ENCODE peak calls at places on chromosomes 12 and 14, in eight cellular contexts. G is body of pancreas, Q is psoas muscle, O is GM23338, E is pancreas, F is fibroblast of mammary gland, J is dorsolateral prefrontal cortex, W is prostate gland. U is an unnamed sample.

GRCh38 chr12:58651850-58652249 is 268.5 kb downstream of the LRIG3 start:
- DNase-seq in G (no peak), Q (no peak), O (no peak), E (no peak), F (no peak), J (no peak), W (no peak), U (no peak)

GRCh38 chr12:108879615-108880254 is at the start of gene DAO:
- DNase-seq in G (no peak), Q (no peak), O (no peak), E (no peak), F (no peak), J (no peak), W (no peak), U (no peak)

GRCh38 chr14:37497422-37497821 is 97.6 kb downstream of the FOXA1 start:
- DNase-seq in G (no peak), Q (no peak), O (no peak), E (no peak), F (no peak), J (no peak), W (no peak), U (no peak)

GRCh38 chr12:66921151-66921550 is 242.3 kb upstream of the GRIP1 start:
- DNase-seq in G (no peak), Q (no peak), O (no peak), E (no peak), F (no peak), J (no peak), W (peak), U (no peak)

GRCh38 chr12:85568395-85569103 is 267.7 kb downstream of the RASSF9 start:
- DNase-seq in G (no peak), Q (no peak), O (no peak), E (no peak), F (no peak), J (no peak), W (no peak), U (no peak)

GRCh38 chr12:55797068-55797467 is 20.5 kb downstream of the SARNP start:
- DNase-seq in G (no peak), Q (no peak), O (peak), E (no peak), F (peak), J (no peak), W (peak), U (no peak)

GRCh38 chr14:59098377-59098776 is 90.1 kb upstream of the DAAM1 start:
- DNase-seq in G (no peak), Q (no peak), O (no peak), E (no peak), F (peak), J (no peak), W (no peak), U (no peak)

GRCh38 chr12:104465379-104465778 is 8.6 kb downstream of the CHST11 start:
- DNase-seq in G (no peak), Q (no peak), O (no peak), E (no peak), F (no peak), J (no peak), W (no peak), U (no peak)

GRCh38 chr12:27534060-27534764 is 10.2 kb downstream of the PPFIBP1 start:
- DNase-seq in G (no peak), Q (no peak), O (no peak), E (no peak), F (no peak), J (no peak), W (no peak), U (no peak)

GRCh38 chr12:57242691-57243454 is 8.1 kb downstream of the STAC3 start:
- DNase-seq in G (peak), Q (peak), O (peak), E (peak), F (no peak), J (no peak), W (no peak), U (no peak)

GRCh38 chr12:87332987-87333761 is 696.0 kb downstream of the C12orf50 start:
- DNase-seq in G (no peak), Q (no peak), O (no peak), E (no peak), F (no peak), J (no peak), W (no peak), U (no peak)

GRCh38 chr12:12081836-12082497 is 11.2 kb downstream of the BCL2L14 start:
- DNase-seq in G (no peak), Q (no peak), O (peak), E (no peak), F (peak), J (no peak), W (no peak), U (no peak)

GRCh38 chr14:51491036-51491545 is 160.6 kb upstream of the FRMD6 start:
- DNase-seq in G (no peak), Q (no peak), O (no peak), E (no peak), F (no peak), J (no peak), W (no peak), U (no peak)

GRCh38 chr14:24721772-24722171 is 87.8 kb upstream of the GZMB start:
- DNase-seq in G (no peak), Q (no peak), O (no peak), E (no peak), F (peak), J (no peak), W (no peak), U (no peak)

GRCh38 chr12:76530531-76530930 is 29.0 kb downstream of the OSBPL8 start:
- DNase-seq in G (no peak), Q (no peak), O (no peak), E (no peak), F (no peak), J (no peak), W (no peak), U (no peak)

GRCh38 chr12:76529226-76529918 is 30.2 kb downstream of the OSBPL8 start:
- DNase-seq in G (no peak), Q (no peak), O (no peak), E (no peak), F (peak), J (no peak), W (no peak), U (no peak)

GRCh38 chr12:76532520-76532919 is 27.1 kb downstream of the OSBPL8 start:
- DNase-seq in G (no peak), Q (no peak), O (no peak), E (no peak), F (no peak), J (no peak), W (no peak), U (no peak)

GRCh38 chr12:76533331-76533730 is 26.2 kb downstream of the OSBPL8 start:
- DNase-seq in G (no peak), Q (no peak), O (no peak), E (no peak), F (no peak), J (no peak), W (no peak), U (no peak)

DNA sequence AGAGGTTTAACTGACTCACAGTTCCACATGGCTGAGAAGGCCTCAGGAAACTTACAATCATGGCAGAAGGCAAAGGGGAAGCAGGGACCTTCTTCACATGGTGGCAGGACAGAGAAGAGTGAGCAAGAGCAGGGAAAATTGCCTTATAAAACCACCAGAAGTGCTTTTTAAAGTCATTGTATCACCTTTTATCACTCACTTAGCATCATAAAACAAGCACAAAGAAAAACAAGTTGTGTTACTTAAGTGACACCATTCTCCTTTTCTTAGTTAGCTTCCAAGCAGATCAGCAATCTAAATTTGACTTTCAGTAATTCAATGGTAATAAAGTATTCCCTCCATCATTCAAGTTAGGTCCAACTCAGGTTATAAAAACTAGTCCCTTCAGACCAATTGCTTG is 28.5 kb downstream of the OSBPL8 start:
- DNase-seq in G (no peak), Q (no peak), O (no peak), E (no peak), F (no peak), J (no peak), W (no peak), U (no peak)
- TF ChIP-seq CTCF in G (no peak), Q (no peak), O (no peak), E (no peak), F (no peak), J (no peak), W (no peak), U (no peak)

DNA sequence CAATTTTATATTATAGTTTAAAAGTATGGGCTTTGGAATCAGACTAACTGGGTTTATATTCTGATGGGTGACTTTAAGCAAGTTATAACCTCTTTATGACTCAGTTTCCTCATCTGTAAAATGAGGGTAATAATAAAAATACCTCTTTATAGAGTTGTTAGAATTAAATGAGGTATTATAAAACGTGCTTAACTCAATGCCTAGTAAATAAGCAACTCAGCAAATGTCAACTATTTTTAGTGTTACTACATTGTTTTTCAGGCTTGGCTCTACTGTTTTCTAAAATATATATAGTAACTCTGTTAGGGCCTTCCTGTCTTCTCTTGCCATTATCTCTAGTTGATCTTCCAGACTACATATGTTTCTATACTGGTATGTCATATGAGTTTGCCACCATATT is 20.5 kb downstream of the VEZT start:
- DNase-seq in G (no peak), Q (no peak), O (no peak), E (no peak), F (no peak), J (no peak), W (no peak), U (no peak)
- TF ChIP-seq CTCF in G (no peak), Q (no peak), O (no peak), E (no peak), F (no peak), J (no peak), W (no peak), U (no peak)

DNA sequence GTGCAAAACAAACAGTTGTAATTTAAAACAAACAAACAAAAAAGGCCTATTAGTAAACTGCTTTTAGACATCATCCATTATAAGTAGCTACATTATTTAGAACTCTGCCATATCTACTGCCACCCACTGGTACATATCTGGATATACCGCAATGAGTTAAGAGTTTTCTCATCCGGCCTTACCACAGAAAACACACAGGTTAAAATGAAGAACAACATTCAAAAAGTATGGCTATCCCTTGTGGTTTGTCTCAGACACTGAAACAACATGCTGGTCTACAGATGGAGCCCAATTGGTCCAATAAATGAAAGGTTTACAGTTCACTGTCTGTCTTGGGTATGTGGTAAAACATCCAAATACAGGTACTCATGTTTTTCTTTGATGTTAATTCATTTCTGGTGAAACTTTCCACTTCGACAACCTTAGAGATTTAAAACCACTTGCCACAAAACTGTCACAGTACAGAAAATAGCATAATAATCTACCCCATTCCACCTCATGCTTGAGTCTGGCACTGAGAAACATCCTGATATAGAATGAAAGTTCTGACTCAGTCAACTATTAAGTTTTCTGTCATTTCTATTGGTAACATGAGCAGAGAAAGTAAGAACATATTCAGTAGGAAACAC is 354.3 kb downstream of the CEP128 start:
- DNase-seq in G (no peak), Q (no peak), O (peak), E (no peak), F (peak), J (no peak), W (no peak), U (no peak)
- TF ChIP-seq CTCF in G (peak), Q (peak), O (peak), E (peak), F (peak), J (peak), W (peak), U (no peak)

GRCh38 chr12:120466560-120467315 is 2.8 kb downstream of the SRSF9 start:
- DNase-seq in G (peak), Q (no peak), O (peak), E (peak), F (peak), J (no peak), W (peak), U (no peak)
- TF ChIP-seq CTCF in G (peak), Q (peak), O (peak), E (peak), F (peak), J (peak), W (peak), U (peak)

U was measured in ascending aorta.